ENCODE peak calls at places on chromosomes 16 and 17, in eight cellular contexts. One of them, this sample, is unnamed.

GRCh38 chr16:49473131-49473530 is 99.5 kb downstream of the C16orf78 start:
- DNase-seq in gastrocnemius medialis: no peak
- DNase-seq in hepatocyte: no peak
- DNase-seq in GM12878: no peak
- DNase-seq in cardiac muscle cell: no peak
- DNase-seq in left ventricle myocardium inferior: no peak
- DNase-seq in prostate gland: no peak
- DNase-seq in heart right ventricle: no peak
- DNase-seq in this sample: no peak

GRCh38 chr16:84467256-84467655 is 37.2 kb downstream of the MEAK7 start:
- DNase-seq in hepatocyte: no peak
- DNase-seq in GM12878: no peak
- DNase-seq in prostate gland: no peak
- DNase-seq in heart right ventricle: no peak
- DNase-seq in gastrocnemius medialis: no peak
- DNase-seq in cardiac muscle cell: no peak
- DNase-seq in left ventricle myocardium inferior: no peak
- DNase-seq in this sample: no peak

GRCh38 chr16:17360810-17361209 is 110.0 kb downstream of the XYLT1 start:
- DNase-seq in GM12878: no peak
- DNase-seq in prostate gland: no peak
- DNase-seq in left ventricle myocardium inferior: no peak
- DNase-seq in gastrocnemius medialis: no peak
- DNase-seq in hepatocyte: no peak
- DNase-seq in cardiac muscle cell: no peak
- DNase-seq in heart right ventricle: no peak
- DNase-seq in this sample: no peak

GRCh38 chr17:50220811-50221210 is 19.4 kb upstream of the COL1A1 start:
- DNase-seq in heart right ventricle: no peak
- DNase-seq in cardiac muscle cell: no peak
- DNase-seq in prostate gland: no peak
- DNase-seq in gastrocnemius medialis: no peak
- DNase-seq in hepatocyte: no peak
- DNase-seq in GM12878: no peak
- DNase-seq in left ventricle myocardium inferior: no peak
- DNase-seq in this sample: no peak

GRCh38 chr16:88393034-88393433 is 10.3 kb downstream of the ZNF469 start:
- DNase-seq in prostate gland: no peak
- DNase-seq in gastrocnemius medialis: peak
- DNase-seq in GM12878: no peak
- DNase-seq in cardiac muscle cell: no peak
- DNase-seq in heart right ventricle: peak
- DNase-seq in left ventricle myocardium inferior: peak
- DNase-seq in hepatocyte: no peak
- DNase-seq in this sample: no peak

GRCh38 chr16:26981266-26981938 is 85.3 kb upstream of the C16orf82 start:
- DNase-seq in GM12878: no peak
- DNase-seq in heart right ventricle: no peak
- DNase-seq in hepatocyte: no peak
- DNase-seq in gastrocnemius medialis: no peak
- DNase-seq in left ventricle myocardium inferior: no peak
- DNase-seq in prostate gland: no peak
- DNase-seq in cardiac muscle cell: no peak
- DNase-seq in this sample: peak

GRCh38 chr16:31347445-31347844 is 7.5 kb upstream of the ITGAX start:
- DNase-seq in cardiac muscle cell: no peak
- DNase-seq in gastrocnemius medialis: no peak
- DNase-seq in prostate gland: no peak
- DNase-seq in left ventricle myocardium inferior: no peak
- DNase-seq in hepatocyte: no peak
- DNase-seq in heart right ventricle: no peak
- DNase-seq in GM12878: no peak
- DNase-seq in this sample: no peak

GRCh38 chr16:4506450-4506849 is 30.3 kb downstream of the HMOX2 start:
- DNase-seq in left ventricle myocardium inferior: no peak
- DNase-seq in gastrocnemius medialis: peak
- DNase-seq in cardiac muscle cell: peak
- DNase-seq in prostate gland: peak
- DNase-seq in hepatocyte: peak
- DNase-seq in GM12878: peak
- DNase-seq in heart right ventricle: no peak
- DNase-seq in this sample: peak

GRCh38 chr16:12794486-12795399 is 8.9 kb downstream of the CPPED1 start:
- DNase-seq in cardiac muscle cell: no peak
- DNase-seq in GM12878: no peak
- DNase-seq in left ventricle myocardium inferior: peak
- DNase-seq in hepatocyte: no peak
- DNase-seq in gastrocnemius medialis: no peak
- DNase-seq in heart right ventricle: peak
- DNase-seq in prostate gland: no peak
- DNase-seq in this sample: no peak

GRCh38 chr17:44086364-44087311 is 16.1 kb downstream of the G6PC3 start:
- DNase-seq in heart right ventricle: no peak
- DNase-seq in GM12878: no peak
- DNase-seq in left ventricle myocardium inferior: no peak
- DNase-seq in cardiac muscle cell: no peak
- DNase-seq in gastrocnemius medialis: peak
- DNase-seq in prostate gland: no peak
- DNase-seq in hepatocyte: peak
- DNase-seq in this sample: peak

GRCh38 chr17:8630227-8630801 is at the start of gene MYH10:
- DNase-seq in GM12878: no peak
- DNase-seq in left ventricle myocardium inferior: no peak
- DNase-seq in prostate gland: peak
- DNase-seq in heart right ventricle: no peak
- DNase-seq in gastrocnemius medialis: no peak
- DNase-seq in hepatocyte: peak
- DNase-seq in cardiac muscle cell: no peak
- DNase-seq in this sample: no peak

GRCh38 chr17:73748521-73748920 is 104.3 kb upstream of the SDK2 start:
- DNase-seq in gastrocnemius medialis: no peak
- DNase-seq in left ventricle myocardium inferior: no peak
- DNase-seq in GM12878: no peak
- DNase-seq in hepatocyte: no peak
- DNase-seq in prostate gland: no peak
- DNase-seq in cardiac muscle cell: no peak
- DNase-seq in heart right ventricle: no peak
- DNase-seq in this sample: no peak

GRCh38 chr17:81400154-81400938 is 5.1 kb downstream of the BAHCC1 start:
- DNase-seq in heart right ventricle: peak
- DNase-seq in cardiac muscle cell: peak
- DNase-seq in gastrocnemius medialis: peak
- DNase-seq in prostate gland: no peak
- DNase-seq in left ventricle myocardium inferior: peak
- DNase-seq in GM12878: no peak
- DNase-seq in hepatocyte: no peak
- DNase-seq in this sample: no peak

GRCh38 chr17:28057731-28058246 is 15.3 kb downstream of the NLK start:
- DNase-seq in cardiac muscle cell: no peak
- DNase-seq in left ventricle myocardium inferior: no peak
- DNase-seq in GM12878: peak
- DNase-seq in heart right ventricle: no peak
- DNase-seq in hepatocyte: peak
- DNase-seq in prostate gland: no peak
- DNase-seq in gastrocnemius medialis: no peak
- DNase-seq in this sample: peak

GRCh38 chr16:694187-694862 is 4.1 kb upstream of the WDR24 start:
- DNase-seq in GM12878: no peak
- DNase-seq in gastrocnemius medialis: no peak
- DNase-seq in heart right ventricle: no peak
- DNase-seq in left ventricle myocardium inferior: no peak
- DNase-seq in cardiac muscle cell: peak
- DNase-seq in prostate gland: no peak
- DNase-seq in hepatocyte: no peak
- DNase-seq in this sample: no peak

GRCh38 chr17:6045621-6046357 is 24.4 kb upstream of the WSCD1 start:
- DNase-seq in left ventricle myocardium inferior: no peak
- DNase-seq in cardiac muscle cell: no peak
- DNase-seq in GM12878: no peak
- DNase-seq in prostate gland: no peak
- DNase-seq in heart right ventricle: no peak
- DNase-seq in hepatocyte: no peak
- DNase-seq in gastrocnemius medialis: no peak
- DNase-seq in this sample: no peak

GRCh38 chr16:88468289-88469129 is 15.4 kb downstream of the ZFPM1 start:
- DNase-seq in heart right ventricle: no peak
- DNase-seq in prostate gland: no peak
- DNase-seq in cardiac muscle cell: peak
- DNase-seq in GM12878: no peak
- DNase-seq in gastrocnemius medialis: peak
- DNase-seq in hepatocyte: no peak
- DNase-seq in left ventricle myocardium inferior: no peak
- DNase-seq in this sample: no peak

GRCh38 chr16:4212934-4213296 is 29.0 kb downstream of the SRL start:
- DNase-seq in cardiac muscle cell: no peak
- DNase-seq in left ventricle myocardium inferior: no peak
- DNase-seq in heart right ventricle: no peak
- DNase-seq in prostate gland: no peak
- DNase-seq in hepatocyte: peak
- DNase-seq in GM12878: no peak
- DNase-seq in gastrocnemius medialis: peak
- DNase-seq in this sample: peak

GRCh38 chr17:65886240-65886639 is 305.7 kb downstream of the CEP112 start:
- DNase-seq in cardiac muscle cell: no peak
- DNase-seq in GM12878: no peak
- DNase-seq in left ventricle myocardium inferior: no peak
- DNase-seq in hepatocyte: no peak
- DNase-seq in heart right ventricle: no peak
- DNase-seq in prostate gland: no peak
- DNase-seq in gastrocnemius medialis: no peak
- DNase-seq in this sample: no peak
- TF ChIP-seq CTCF in cardiac muscle cell: no peak
- TF ChIP-seq CTCF in GM12878: no peak
- TF ChIP-seq CTCF in left ventricle myocardium inferior: no peak
- TF ChIP-seq CTCF in hepatocyte: no peak
- TF ChIP-seq CTCF in heart right ventricle: no peak
- TF ChIP-seq CTCF in prostate gland: no peak
- TF ChIP-seq CTCF in gastrocnemius medialis: no peak
- TF ChIP-seq CTCF in this sample: no peak

GRCh38 chr17:77471984-77472836 is 331.4 kb downstream of the SEC14L1 start:
- DNase-seq in gastrocnemius medialis: no peak
- DNase-seq in GM12878: no peak
- DNase-seq in prostate gland: peak
- DNase-seq in cardiac muscle cell: peak
- DNase-seq in left ventricle myocardium inferior: no peak
- DNase-seq in hepatocyte: peak
- DNase-seq in heart right ventricle: peak
- DNase-seq in this sample: no peak
- H3K4me3 ChIP-seq in gastrocnemius medialis: no peak
- H3K4me3 ChIP-seq in GM12878: peak
- H3K4me3 ChIP-seq in prostate gland: no peak
- H3K4me3 ChIP-seq in cardiac muscle cell: peak
- H3K4me3 ChIP-seq in left ventricle myocardium inferior: peak
- H3K4me3 ChIP-seq in hepatocyte: no peak
- H3K4me3 ChIP-seq in heart right ventricle: peak
- H3K4me3 ChIP-seq in this sample: no peak

GRCh38 chr17:1577657-1578428 is 15.3 kb upstream of the PITPNA start:
- DNase-seq in prostate gland: no peak
- DNase-seq in cardiac muscle cell: no peak
- DNase-seq in gastrocnemius medialis: peak
- DNase-seq in GM12878: no peak
- DNase-seq in heart right ventricle: no peak
- DNase-seq in hepatocyte: peak
- DNase-seq in left ventricle myocardium inferior: no peak
- DNase-seq in this sample: no peak

GRCh38 chr17:1577186-1577585 is 14.6 kb upstream of the PITPNA start:
- DNase-seq in left ventricle myocardium inferior: peak
- DNase-seq in hepatocyte: peak
- DNase-seq in gastrocnemius medialis: peak
- DNase-seq in prostate gland: peak
- DNase-seq in GM12878: no peak
- DNase-seq in heart right ventricle: peak
- DNase-seq in cardiac muscle cell: no peak
- DNase-seq in this sample: peak

GRCh38 chr17:1576500-1576899 is 13.9 kb upstream of the PITPNA start:
- DNase-seq in gastrocnemius medialis: no peak
- DNase-seq in cardiac muscle cell: no peak
- DNase-seq in heart right ventricle: no peak
- DNase-seq in hepatocyte: peak
- DNase-seq in GM12878: no peak
- DNase-seq in prostate gland: no peak
- DNase-seq in left ventricle myocardium inferior: no peak
- DNase-seq in this sample: no peak

GRCh38 chr17:1573932-1574696 is 11.5 kb upstream of the PITPNA start:
- DNase-seq in gastrocnemius medialis: peak
- DNase-seq in heart right ventricle: peak
- DNase-seq in prostate gland: peak
- DNase-seq in cardiac muscle cell: peak
- DNase-seq in left ventricle myocardium inferior: peak
- DNase-seq in hepatocyte: peak
- DNase-seq in GM12878: no peak
- DNase-seq in this sample: peak

GRCh38 chr17:1574697-1575471 is 12.3 kb upstream of the PITPNA start:
- DNase-seq in cardiac muscle cell: no peak
- DNase-seq in gastrocnemius medialis: no peak
- DNase-seq in prostate gland: no peak
- DNase-seq in heart right ventricle: no peak
- DNase-seq in hepatocyte: peak
- DNase-seq in GM12878: no peak
- DNase-seq in left ventricle myocardium inferior: no peak
- DNase-seq in this sample: no peak
- TF ChIP-seq CTCF in cardiac muscle cell: no peak
- TF ChIP-seq CTCF in gastrocnemius medialis: no peak
- TF ChIP-seq CTCF in prostate gland: no peak
- TF ChIP-seq CTCF in heart right ventricle: no peak
- TF ChIP-seq CTCF in hepatocyte: no peak
- TF ChIP-seq CTCF in GM12878: no peak
- TF ChIP-seq CTCF in left ventricle myocardium inferior: no peak
- TF ChIP-seq CTCF in this sample: no peak

DNA sequence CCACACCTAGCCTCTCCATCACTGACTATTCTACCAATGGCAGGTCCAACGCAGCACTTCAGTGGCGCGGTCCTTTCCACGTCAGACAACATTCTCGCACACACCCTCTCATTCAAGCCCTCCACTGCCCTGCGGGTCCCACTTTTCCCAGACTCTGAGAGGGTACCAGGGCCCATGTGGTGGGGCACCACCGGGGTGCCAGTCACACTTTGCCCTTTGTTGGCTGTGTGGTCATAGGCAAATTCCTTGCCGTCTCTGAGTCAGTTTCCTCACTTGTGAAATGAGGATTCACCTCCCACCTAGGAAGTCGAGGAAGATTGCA is 1.1 kb downstream of the PLCD3 start:
- DNase-seq in gastrocnemius medialis: no peak
- DNase-seq in prostate gland: no peak
- DNase-seq in cardiac muscle cell: no peak
- DNase-seq in GM12878: no peak
- DNase-seq in hepatocyte: no peak
- DNase-seq in heart right ventricle: no peak
- DNase-seq in left ventricle myocardium inferior: no peak
- DNase-seq in this sample: no peak
- H3K4me3 ChIP-seq in gastrocnemius medialis: peak
- H3K4me3 ChIP-seq in prostate gland: no peak
- H3K4me3 ChIP-seq in cardiac muscle cell: no peak
- H3K4me3 ChIP-seq in GM12878: no peak
- H3K4me3 ChIP-seq in hepatocyte: peak
- H3K4me3 ChIP-seq in heart right ventricle: peak
- H3K4me3 ChIP-seq in left ventricle myocardium inferior: peak
- H3K4me3 ChIP-seq in this sample: peak

GRCh38 chr17:57892820-57893595 is 43.2 kb upstream of the MRPS23 start:
- DNase-seq in heart right ventricle: peak
- DNase-seq in cardiac muscle cell: peak
- DNase-seq in hepatocyte: peak
- DNase-seq in GM12878: no peak
- DNase-seq in prostate gland: peak
- DNase-seq in left ventricle myocardium inferior: peak
- DNase-seq in gastrocnemius medialis: peak
- DNase-seq in this sample: peak
- TF ChIP-seq CTCF in heart right ventricle: peak
- TF ChIP-seq CTCF in cardiac muscle cell: no peak
- TF ChIP-seq CTCF in hepatocyte: no peak
- TF ChIP-seq CTCF in GM12878: no peak
- TF ChIP-seq CTCF in prostate gland: no peak
- TF ChIP-seq CTCF in left ventricle myocardium inferior: no peak
- TF ChIP-seq CTCF in gastrocnemius medialis: no peak
- TF ChIP-seq CTCF in this sample: no peak

This sample was measured in brain microvascular endothelial cell.